ENCODE peak calls at places on chromosomes 6 and 20, in six cellular contexts. P is NCI-H226; X is EL; Q is iris pigment epithelial cell; C is activated T-helper 1 cell treated with anti-CD3 and anti-CD28 coated beads, Interleukin-12 subunit alpha, Interleukin-12 subunit beta, Interleukin-2, Interleukin-4 antibody, amounts not matched to agents 30 ng/mL and 10 ng/mL and 1 ng/mL, durations not matched to agents 14 hours and 24 hours and 36 hours; L is foreskin fibroblast. Y is an unnamed sample.

GRCh38 chr6:15593798-15594197 is 69.0 kb downstream of the DTNBP1 start:
- DNase-seq in P (no peak), X (no peak), Q (peak), L (no peak), C (no peak), Y (no peak)

GRCh38 chr6:47044418-47044817 is 2.3 kb upstream of the ADGRF1 start:
- DNase-seq in Q (peak), L (no peak), X (peak), P (peak), C (no peak), Y (peak)

GRCh38 chr20:6702144-6702543 is 65.3 kb upstream of the BMP2 start:
- DNase-seq in C (no peak), X (no peak), L (no peak), Q (no peak), P (no peak), Y (peak)

GRCh38 chr6:45946887-45947286 is 68.8 kb downstream of the CLIC5 start:
- DNase-seq in C (no peak), Q (peak), P (peak), X (peak), L (no peak), Y (no peak)

GRCh38 chr20:13900506-13900905 is 89.9 kb downstream of the SEL1L2 start:
- DNase-seq in L (no peak), Q (no peak), P (no peak), C (no peak), X (no peak), Y (no peak)

GRCh38 chr6:158627940-158628211 is 16.7 kb downstream of the DYNLT1 start:
- DNase-seq in P (no peak), C (no peak), L (no peak), Q (no peak), X (no peak), Y (no peak)

GRCh38 chr20:62900052-62900691 is 26.1 kb downstream of the DIDO1 start:
- DNase-seq in Q (peak), X (peak), C (peak), L (peak), P (peak), Y (peak)

GRCh38 chr20:20137851-20138250 is 85.5 kb downstream of the CFAP61 start:
- DNase-seq in L (no peak), P (no peak), Q (no peak), C (no peak), X (no peak), Y (no peak)

GRCh38 chr6:24382220-24382540 is 20.6 kb upstream of the MRS2 start:
- DNase-seq in P (no peak), L (no peak), Q (no peak), C (no peak), X (no peak), Y (peak)

GRCh38 chr6:98498891-98499290 is 335.5 kb upstream of the POU3F2 start:
- DNase-seq in X (no peak), P (no peak), Q (no peak), L (no peak), C (no peak), Y (no peak)

GRCh38 chr20:17227199-17227535 is 327 bp downstream of the PCSK2 start:
- DNase-seq in L (no peak), X (no peak), P (no peak), Q (no peak), C (no peak), Y (no peak)

GRCh38 chr6:38184780-38185080 is 365.2 kb downstream of the ZFAND3 start:
- DNase-seq in C (no peak), Q (no peak), L (no peak), P (no peak), X (no peak), Y (no peak)

GRCh38 chr20:40251284-40251932 is 437.6 kb downstream of the MAFB start:
- DNase-seq in C (no peak), X (peak), L (no peak), Q (no peak), P (no peak), Y (peak)

GRCh38 chr20:4730782-4731181 is 9.1 kb downstream of the PRND start:
- DNase-seq in Q (peak), P (no peak), L (no peak), C (no peak), X (no peak), Y (peak)

GRCh38 chr20:63896136-63896890 is 1.4 kb downstream of the DNAJC5 start:
- DNase-seq in C (no peak), X (peak), Q (peak), L (no peak), P (no peak), Y (peak)

GRCh38 chr20:884983-885952 is 30.9 kb downstream of the ANGPT4 start:
- DNase-seq in X (peak), P (no peak), L (peak), C (no peak), Q (peak), Y (peak)

GRCh38 chr6:81786159-81786558 is 33.7 kb upstream of the TENT5A start:
- DNase-seq in L (no peak), X (no peak), P (no peak), Q (no peak), C (no peak), Y (no peak)

GRCh38 chr6:18155273-18155863 is at the start of gene KDM1B:
- DNase-seq in L (peak), X (peak), C (peak), P (peak), Q (peak), Y (peak)

GRCh38 chr6:158285321-158285960 is 26.8 kb upstream of the TULP4 start:
- DNase-seq in L (no peak), C (no peak), X (no peak), P (no peak), Q (no peak), Y (no peak)

GRCh38 chr6:12436224-12436623 is 146.1 kb downstream of the EDN1 start:
- DNase-seq in P (no peak), X (no peak), Q (no peak), C (no peak), L (no peak), Y (no peak)

GRCh38 chr20:23298155-23298554 is 52.4 kb upstream of the NXT1 start:
- DNase-seq in P (no peak), L (no peak), X (no peak), Q (no peak), C (no peak), Y (no peak)

GRCh38 chr6:128519931-128520435 is 416 bp downstream of the PTPRK start:
- DNase-seq in Q (peak), X (no peak), C (peak), P (no peak), L (no peak), Y (no peak)

GRCh38 chr6:148448371-148449010 is 105.9 kb downstream of the SASH1 start:
- DNase-seq in X (no peak), P (no peak), Q (no peak), C (no peak), L (no peak), Y (no peak)

Y was measured in renal cortical epithelial cell.